ENCODE peak calls at places on chromosome 13, in nine cellular contexts. D is left ventricle myocardium inferior; K is activated gamma-delta T cell; O is NCI-H510A; W is Right ventricle myocardium superior; A is body of pancreas; B is fibroblast of the conjunctiva; X is MCF 10A; S is activated CD4-positive, alpha-beta memory T cell treated with anti-CD3 and anti-CD28 coated beads, Interleukin-2, amount 10 ng/mL, durations not matched to agents 7 days and 5 days. Y is an unnamed sample.

GRCh38 chr13:38173403-38173802 is 176.2 kb upstream of the UFM1 start:
- DNase-seq in W (no peak), K (no peak), O (no peak), X (no peak), B (no peak), A (no peak), S (no peak), D (no peak), Y (no peak)

GRCh38 chr13:38821753-38822551 is 135.1 kb downstream of the FREM2 start:
- DNase-seq in X (peak), S (no peak), A (no peak), O (no peak), D (no peak), K (no peak), W (no peak), B (no peak), Y (no peak)

GRCh38 chr13:35648109-35648508 is 171.6 kb upstream of the MAB21L1 start:
- DNase-seq in W (no peak), A (no peak), D (no peak), K (no peak), S (no peak), O (no peak), B (peak), X (no peak), Y (no peak)

GRCh38 chr13:77728265-77728966 is 30.9 kb downstream of the SLAIN1 start:
- DNase-seq in B (no peak), S (no peak), X (no peak), K (no peak), W (no peak), O (no peak), D (no peak), A (no peak), Y (no peak)

GRCh38 chr13:112069063-112069726 is 2.2 kb downstream of the SOX1 start:
- DNase-seq in K (no peak), D (no peak), X (no peak), O (no peak), A (no peak), S (no peak), B (no peak), W (no peak), Y (no peak)

GRCh38 chr13:31436478-31436877 is 236.7 kb downstream of the B3GLCT start:
- DNase-seq in A (no peak), O (no peak), K (no peak), X (no peak), D (no peak), W (no peak), B (no peak), S (no peak), Y (no peak)

GRCh38 chr13:81927347-81927746 is 1586.4 kb upstream of the SPRY2 start:
- DNase-seq in K (no peak), O (no peak), X (peak), S (no peak), A (no peak), D (no peak), W (no peak), B (no peak), Y (no peak)

GRCh38 chr13:69178000-69178399 is 929.6 kb upstream of the ATXN8OS start:
- DNase-seq in W (no peak), D (no peak), S (no peak), X (no peak), B (no peak), O (no peak), K (no peak), A (no peak), Y (no peak)

GRCh38 chr13:97212540-97213146 is 9.5 kb upstream of the MBNL2 start:
- DNase-seq in A (peak), K (no peak), O (no peak), S (no peak), B (peak), D (no peak), W (no peak), X (peak), Y (no peak)

GRCh38 chr13:28819748-28820098 is 416 bp upstream of the MTUS2 start:
- DNase-seq in D (peak), S (peak), W (peak), B (no peak), X (no peak), K (no peak), O (peak), A (peak), Y (no peak)

GRCh38 chr13:24080134-24080533 is 80.4 kb upstream of the SPATA13 start:
- DNase-seq in O (no peak), K (no peak), W (no peak), X (no peak), D (no peak), S (no peak), A (no peak), B (no peak), Y (no peak)

GRCh38 chr13:74730556-74731331 is 596.5 kb upstream of the KLF12 start:
- DNase-seq in A (no peak), X (no peak), W (no peak), B (no peak), K (no peak), S (no peak), D (no peak), O (no peak), Y (no peak)

GRCh38 chr13:101627556-101627943 is 175.1 kb downstream of the ITGBL1 start:
- DNase-seq in S (no peak), B (no peak), O (no peak), W (no peak), X (no peak), A (no peak), K (no peak), D (no peak), Y (no peak)

Y was measured in DND-41.